ENCODE peak calls at places on chromosomes 2 and 18, in four cellular contexts. I, M, B and C are unnamed samples.

GRCh38 chr2:50178050-50178449 is 853.9 kb downstream of the NRXN1 start:
- DNase-seq in M (no peak), I (no peak), B (no peak), C (no peak)

GRCh38 chr18:64333584-64333983 is 184.7 kb upstream of the LINC00305 start:
- DNase-seq in I (no peak), M (no peak), B (no peak), C (no peak)

GRCh38 chr2:177618270-177619253 is 226.0 kb downstream of the AGPS start:
- DNase-seq in M (peak; percentile 86), I (peak; percentile 89), B (peak; percentile 94), C (peak; percentile 90)

GRCh38 chr2:120262761-120263428 is 10.2 kb downstream of the RALB start:
- DNase-seq in B (peak; percentile 40), M (no peak), I (no peak), C (no peak)

GRCh38 chr2:239964399-239965185 is 60.5 kb downstream of the NDUFA10 start:
- DNase-seq in B (no peak), I (no peak), M (no peak), C (no peak)

GRCh38 chr2:200419325-200419724 is 90.5 kb downstream of the KCTD18 start:
- DNase-seq in B (no peak), M (no peak), I (no peak), C (no peak)

GRCh38 chr18:78108587-78108986 is 858.9 kb downstream of the GALR1 start:
- DNase-seq in B (no peak), M (no peak), I (no peak), C (no peak)

GRCh38 chr2:157822993-157823392 is 53.1 kb downstream of the ACVR1 start:
- DNase-seq in M (no peak), B (no peak), I (no peak), C (no peak)

GRCh38 chr2:220556658-220557057 is 929.2 kb downstream of the SLC4A3 start:
- DNase-seq in B (no peak), M (no peak), I (no peak), C (no peak)

GRCh38 chr18:53544926-53545325 is 679.5 kb downstream of the MBD2 start:
- DNase-seq in M (no peak), B (no peak), I (no peak), C (no peak)

GRCh38 chr2:238009563-238009962 is 42.7 kb downstream of the UBE2F start:
- DNase-seq in M (peak; percentile 62), I (no peak), B (no peak), C (no peak)

GRCh38 chr2:158667567-158667966 is 127.5 kb upstream of the DAPL1 start:
- DNase-seq in B (no peak), M (no peak), I (no peak), C (no peak)

GRCh38 chr2:201696151-201696659 is 2.2 kb downstream of the MPP4 start:
- DNase-seq in B (no peak), I (no peak), M (no peak), C (no peak)

GRCh38 chr18:72155327-72155726 is 388.8 kb downstream of the CBLN2 start:
- DNase-seq in I (no peak), B (no peak), M (no peak), C (no peak)

GRCh38 chr2:83186050-83186790 is 1272.9 kb downstream of the SUCLG1 start:
- DNase-seq in M (no peak), B (no peak), I (no peak), C (no peak)

GRCh38 chr2:47062721-47063120 is 92.4 kb downstream of the STPG4 start:
- DNase-seq in I (no peak), M (no peak), B (no peak), C (no peak)

GRCh38 chr2:176107731-176108181 is 676 bp downstream of the HOXD11 start:
- DNase-seq in M (no peak), I (no peak), B (no peak), C (no peak)

GRCh38 chr2:176105078-176105726 is 1.9 kb upstream of the HOXD11 start:
- DNase-seq in I (no peak), B (no peak), M (no peak), C (no peak)

GRCh38 chr2:176105727-176106635 is 1.1 kb upstream of the HOXD11 start:
- DNase-seq in M (no peak), B (no peak), I (no peak), C (no peak)

GRCh38 chr2:176104338-176105077 is 2.6 kb upstream of the HOXD11 start:
- DNase-seq in M (no peak), B (no peak), I (no peak), C (no peak)

GRCh38 chr2:176106636-176107539 is at the start of gene HOXD11:
- DNase-seq in M (no peak), I (peak; percentile 67), B (no peak), C (peak; percentile 81)
- TF ChIP-seq ELF4 in M (no peak), I (no peak), B (no peak), C (no peak)

GRCh38 chr2:173149491-173149890 is 73.8 kb downstream of the MAP3K20 start:
- DNase-seq in I (no peak), M (no peak), B (no peak), C (no peak)
- TF ChIP-seq ELF4 in I (no peak), M (no peak), B (no peak), C (no peak)

GRCh38 chr2:112149194-112149593 is 11.0 kb downstream of the FBLN7 start:
- DNase-seq in I (no peak), B (no peak), M (no peak), C (no peak)

GRCh38 chr2:112149866-112150435 is 11.8 kb downstream of the FBLN7 start:
- DNase-seq in B (no peak), M (no peak), I (no peak), C (no peak)

GRCh38 chr2:112147382-112147781 is 9.2 kb downstream of the FBLN7 start:
- DNase-seq in B (no peak), I (no peak), M (no peak), C (no peak)

GRCh38 chr2:112147796-112148195 is 9.6 kb downstream of the FBLN7 start:
- DNase-seq in M (no peak), B (no peak), I (no peak), C (no peak)

DNA sequence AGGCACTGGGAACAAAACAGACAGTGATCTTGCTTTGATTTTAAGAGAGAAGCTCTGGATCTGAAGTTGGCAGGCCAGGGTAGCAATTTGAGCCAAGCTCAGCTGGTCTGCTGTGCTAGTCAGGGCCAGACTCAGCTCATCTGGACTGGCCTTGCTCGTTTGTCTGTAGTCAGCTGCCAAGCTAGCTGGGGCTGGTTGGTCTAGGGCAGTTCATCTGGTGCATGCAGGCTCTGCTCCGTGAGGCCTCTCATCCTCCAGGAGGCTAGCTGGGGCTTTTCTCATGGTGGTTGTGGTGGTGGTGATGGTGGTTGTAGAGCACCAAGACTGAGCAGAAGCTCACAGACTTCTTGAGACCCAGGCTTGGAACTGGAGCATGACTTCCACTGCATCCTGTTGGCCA is 10.3 kb downstream of the FBLN7 start:
- DNase-seq in B (no peak), M (no peak), I (no peak), C (no peak)
- TF ChIP-seq ELF4 in B (no peak), M (no peak), I (no peak), C (no peak)

DNA sequence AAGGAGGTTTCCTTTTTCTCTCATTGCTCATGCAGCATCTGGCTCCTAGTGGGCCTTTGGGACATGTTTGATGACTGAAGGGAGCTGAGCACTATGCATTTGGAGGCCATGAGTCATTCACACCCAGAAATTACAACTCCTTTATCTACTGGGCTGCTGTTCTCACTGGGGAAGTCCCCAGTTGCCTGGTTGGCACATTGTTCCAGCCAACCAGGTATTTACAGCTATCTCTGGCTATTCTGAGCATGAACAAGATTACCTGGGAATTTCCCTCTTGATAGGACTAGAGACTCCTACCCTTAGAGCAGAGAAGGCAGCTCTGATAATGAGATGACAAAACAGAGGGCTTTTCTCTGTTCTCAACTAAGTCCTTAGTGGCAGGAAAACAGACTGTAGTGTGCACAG is 206.5 kb downstream of the SETBP1 start:
- DNase-seq in I (no peak), B (no peak), M (no peak), C (no peak)
- TF ChIP-seq ELF4 in I (no peak), B (no peak), M (no peak), C (no peak)

DNA sequence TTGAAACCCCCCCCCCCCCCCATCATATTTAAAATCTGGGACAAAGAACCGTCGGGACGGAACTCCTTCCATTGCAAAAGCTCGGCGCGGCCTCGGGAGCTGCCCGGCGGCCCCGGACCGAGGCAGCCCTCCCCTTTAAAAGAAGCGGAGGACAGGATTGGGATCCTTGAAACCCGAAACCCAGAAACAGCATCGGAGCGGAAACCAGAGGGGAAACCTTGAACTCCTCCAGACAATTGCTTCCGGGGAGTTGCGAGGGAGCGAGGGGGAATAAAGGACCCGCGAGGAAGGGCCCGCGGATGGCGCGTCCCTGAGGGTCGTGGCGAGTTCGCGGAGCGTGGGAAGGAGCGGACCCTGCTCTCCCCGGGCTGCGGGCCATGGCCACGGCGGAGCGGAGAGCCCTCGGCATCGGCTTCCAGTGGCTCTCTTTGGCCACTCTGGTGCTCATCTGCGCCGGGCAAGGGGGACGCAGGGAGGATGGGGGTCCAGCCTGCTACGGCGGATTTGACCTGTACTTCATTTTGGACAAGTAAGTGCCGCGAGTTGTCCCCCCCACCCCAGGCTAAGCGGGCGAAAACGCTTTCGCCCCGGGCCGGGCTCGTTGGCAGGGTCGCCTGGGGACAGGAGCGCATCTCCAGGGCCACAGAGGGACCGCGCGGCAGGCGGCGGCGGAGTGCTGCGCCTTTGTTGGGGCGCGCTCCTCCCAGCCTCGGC is at the start of gene ANTXR1:
- DNase-seq in B (no peak), M (peak; percentile 45), I (peak; percentile 69), C (peak; percentile 82)
- TF ChIP-seq ELF4 in B (no peak), M (no peak), I (no peak), C (no peak)

DNA sequence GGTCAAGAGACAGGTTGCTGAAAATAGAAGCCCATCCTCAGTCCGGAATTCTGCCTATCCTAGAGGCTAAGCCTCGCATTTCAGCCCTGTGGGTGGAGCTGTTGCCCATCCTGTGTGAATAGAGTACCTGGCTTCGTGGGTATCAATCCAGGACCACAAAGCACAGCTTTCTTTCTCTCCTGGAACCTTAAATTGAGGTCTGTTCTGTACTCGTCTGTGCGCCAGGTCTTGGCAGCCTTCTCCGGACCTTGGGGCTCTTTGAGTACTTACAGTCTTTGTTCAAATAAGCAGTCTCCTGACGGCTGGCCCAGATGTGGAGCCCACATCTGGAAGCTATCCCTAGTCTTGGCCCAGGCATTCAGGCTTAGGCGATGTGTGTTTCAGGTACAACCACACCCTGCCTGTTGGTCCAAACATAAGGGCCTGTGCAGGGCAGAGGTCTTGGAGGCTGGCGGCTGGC is 294.3 kb downstream of the BCL2 start:
- DNase-seq in I (peak; percentile 57), M (no peak), B (no peak), C (peak; percentile 25)
- TF ChIP-seq ELF4 in I (no peak), M (no peak), B (no peak), C (no peak)

DNA sequence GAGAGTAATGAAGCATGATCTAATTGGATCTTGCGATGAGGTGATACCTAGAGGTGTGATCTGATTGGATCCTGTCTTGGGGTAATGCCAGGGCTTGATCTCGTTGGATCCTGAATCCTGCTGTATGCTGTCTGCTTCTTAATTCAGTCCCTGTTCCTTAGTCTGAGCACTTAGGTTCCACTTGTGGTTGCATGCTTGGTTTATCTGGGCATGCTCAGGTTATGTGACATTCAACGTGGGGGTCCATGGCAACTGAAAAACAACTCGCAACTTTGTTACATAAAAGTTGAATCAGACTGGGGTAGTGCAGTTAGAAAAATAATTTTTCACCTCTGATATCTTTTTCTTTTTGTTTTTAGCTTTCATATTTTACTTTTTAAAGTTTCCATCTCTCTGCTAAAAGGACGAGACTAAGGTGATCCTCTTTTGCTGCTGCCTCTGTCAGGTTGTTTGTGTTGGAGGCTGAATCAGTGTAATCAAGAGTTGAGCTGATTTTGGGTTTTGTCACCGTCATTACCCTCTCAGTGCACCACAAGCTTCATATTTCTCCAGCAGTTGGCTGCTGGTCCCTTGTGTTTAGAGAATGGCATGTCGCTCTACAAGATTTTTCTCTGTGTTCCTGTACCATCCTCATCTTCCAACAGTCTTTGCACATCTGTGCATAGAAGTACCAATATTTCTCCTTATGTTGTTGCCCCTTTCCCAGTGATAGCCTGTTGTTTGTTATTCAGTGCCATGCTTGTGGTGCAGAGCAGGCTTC is 67.9 kb downstream of the NCOA1 start:
- DNase-seq in I (no peak), M (no peak), B (no peak), C (no peak)
- TF ChIP-seq ELF4 in I (no peak), M (no peak), B (no peak), C (no peak)